ENCODE peak calls at places on chromosomes 6 and 20, in five cellular contexts. W is bronchial epithelial cell, D is MM.1S, X is prostate gland, A is PC-3. K is an unnamed sample. For H3K36me3, the result is how much of the 10 kb centered on the place peaks cover.

GRCh38 chr20:1912646-1913045 is 17.4 kb downstream of the SIRPA start:
- DNase-seq in W (no peak), D (no peak), X (no peak), A (no peak), K (no peak)

GRCh38 chr20:49591217-49591865 is 23.4 kb upstream of the PTGIS start:
- DNase-seq in W (no peak), D (no peak), X (no peak), A (peak), K (no peak)

GRCh38 chr20:59170406-59171349 is 7.1 kb downstream of the ZNF831 start:
- DNase-seq in W (no peak), D (no peak), X (no peak), A (no peak), K (peak)

GRCh38 chr20:21801193-21801592 is 95.7 kb downstream of the PAX1 start:
- DNase-seq in W (no peak), D (no peak), X (no peak), A (no peak), K (no peak)

GRCh38 chr6:81981812-81982211 is 229.3 kb upstream of the TENT5A start:
- DNase-seq in W (peak), D (peak), X (no peak), A (peak), K (no peak)

GRCh38 chr20:64217539-64217938 is 38.0 kb upstream of the PCMTD2 start:
- DNase-seq in W (no peak), D (no peak), X (no peak), A (no peak), K (no peak)

GRCh38 chr6:139473239-139473701 is 98.8 kb upstream of the CITED2 start:
- DNase-seq in W (no peak), D (no peak), X (no peak), A (no peak), K (no peak)

GRCh38 chr20:11389188-11389587 is 528.5 kb upstream of the BTBD3 start:
- DNase-seq in W (peak), D (no peak), X (no peak), A (peak), K (no peak)

GRCh38 chr6:73085362-73085975 is 139.8 kb downstream of the KHDC1L start:
- DNase-seq in W (no peak), D (no peak), X (no peak), A (no peak), K (no peak)

GRCh38 chr20:20549699-20550098 is 162.7 kb downstream of the RALGAPA2 start:
- DNase-seq in W (peak), D (no peak), X (no peak), A (peak), K (no peak)

GRCh38 chr6:11772109-11772830 is 6.3 kb downstream of the ADTRP start:
- DNase-seq in W (peak), D (no peak), X (peak), A (peak), K (no peak)

GRCh38 chr6:53322188-53323029 is 26.3 kb downstream of the ELOVL5 start:
- DNase-seq in W (peak), D (no peak), X (no peak), A (no peak), K (no peak)

GRCh38 chr20:21228511-21228910 is 74.6 kb upstream of the XRN2 start:
- DNase-seq in W (no peak), D (no peak), X (no peak), A (no peak), K (no peak)

GRCh38 chr6:134182528-134182927 is 130.1 kb upstream of the SLC2A12 start:
- DNase-seq in W (no peak), D (no peak), X (no peak), A (no peak), K (no peak)

GRCh38 chr6:34362909-34363713 is 29.4 kb downstream of the NUDT3 start:
- DNase-seq in W (no peak), D (no peak), X (no peak), A (no peak), K (no peak)

GRCh38 chr6:105981002-105981887 is 104.9 kb upstream of the PRDM1 start:
- DNase-seq in W (no peak), D (peak), X (no peak), A (no peak), K (peak)

GRCh38 chr6:148501178-148501590 is 158.5 kb downstream of the SASH1 start:
- DNase-seq in W (peak), D (no peak), X (no peak), A (peak), K (peak)

GRCh38 chr6:129312865-129313264 is 397.1 kb downstream of the ARHGAP18 start:
- DNase-seq in W (peak), D (no peak), X (no peak), A (peak), K (no peak)

GRCh38 chr6:4805553-4806307 is 29.5 kb downstream of the CDYL start:
- DNase-seq in W (peak), D (no peak), X (peak), A (peak), K (peak)

GRCh38 chr6:46808806-46809205 is 15.6 kb downstream of the MEP1A start:
- DNase-seq in W (no peak), D (no peak), X (no peak), A (no peak), K (no peak)

GRCh38 chr20:44701889-44702288 is 13.3 kb upstream of the CCN5 start:
- DNase-seq in W (no peak), D (no peak), X (no peak), A (no peak), K (no peak)

GRCh38 chr6:165805604-165806003 is 142.6 kb upstream of the PDE10A start:
- DNase-seq in W (no peak), D (no peak), X (no peak), A (no peak), K (no peak)

GRCh38 chr6:119568580-119568979 is 219.0 kb upstream of the MAN1A1 start:
- DNase-seq in W (no peak), D (no peak), X (no peak), A (no peak), K (no peak)

GRCh38 chr20:2005359-2005758 is 11.5 kb upstream of the PDYN start:
- DNase-seq in W (peak), D (no peak), X (no peak), A (peak), K (no peak)

GRCh38 chr6:129660346-129660676 is 49.7 kb downstream of the ARHGAP18 start:
- DNase-seq in W (no peak), D (no peak), X (no peak), A (no peak), K (no peak)

GRCh38 chr20:36542019-36542488 is 735 bp downstream of the MYL9 start:
- DNase-seq in W (peak), D (no peak), X (no peak), A (peak), K (peak)

GRCh38 chr20:58942549-58942948 is 38.5 kb upstream of the NELFCD start:
- DNase-seq in W (no peak), D (no peak), X (no peak), A (peak), K (no peak)

GRCh38 chr6:121881974-121882667 is 446.7 kb downstream of the GJA1 start:
- DNase-seq in W (no peak), D (no peak), X (no peak), A (peak), K (no peak)

DNA sequence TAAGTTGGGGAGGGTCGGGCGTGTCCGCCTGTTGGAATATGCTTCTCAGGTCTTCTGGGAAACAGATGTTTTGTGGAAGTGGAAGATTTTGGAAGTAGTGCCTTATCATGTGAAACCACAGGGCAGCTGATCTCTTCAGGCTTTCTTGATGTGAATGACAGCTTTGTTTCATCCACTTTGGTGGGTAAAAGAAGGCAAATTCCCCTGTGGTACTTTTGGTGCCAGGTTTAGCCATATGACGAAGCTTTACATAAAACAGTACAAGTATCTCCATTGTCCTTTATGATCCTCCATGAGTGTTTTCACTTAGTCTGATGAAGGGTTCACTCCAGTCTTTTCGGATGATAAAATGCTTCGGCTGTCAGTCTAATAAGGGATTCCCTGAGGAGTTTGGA is 4.6 kb downstream of the IRF4 start:
- DNase-seq in W (no peak), D (no peak), X (no peak), A (no peak), K (no peak)
- H3K36me3 ChIP-seq in W (under half), D (under half), X (under half), A (under half), K (under half)

GRCh38 chr20:34111057-34111711 is 859 bp downstream of the EIF2S2 start:
- DNase-seq in W (peak), D (peak), X (no peak), A (peak), K (peak)

GRCh38 chr20:34111712-34112599 is at the start of gene EIF2S2:
- DNase-seq in W (peak), D (peak), X (peak), A (peak), K (peak)

GRCh38 chr20:34115232-34115631 is 3.2 kb upstream of the EIF2S2 start:
- DNase-seq in W (no peak), D (no peak), X (no peak), A (no peak), K (no peak)

GRCh38 chr20:34112600-34113061 is 588 bp upstream of the EIF2S2 start:
- DNase-seq in W (peak), D (peak), X (peak), A (no peak), K (peak)

GRCh38 chr20:34114809-34115208 is 2.8 kb upstream of the EIF2S2 start:
- DNase-seq in W (no peak), D (no peak), X (no peak), A (no peak), K (no peak)
- TF ChIP-seq CTCF in W (no peak), D (no peak), X (no peak), A (no peak), K (no peak)

DNA sequence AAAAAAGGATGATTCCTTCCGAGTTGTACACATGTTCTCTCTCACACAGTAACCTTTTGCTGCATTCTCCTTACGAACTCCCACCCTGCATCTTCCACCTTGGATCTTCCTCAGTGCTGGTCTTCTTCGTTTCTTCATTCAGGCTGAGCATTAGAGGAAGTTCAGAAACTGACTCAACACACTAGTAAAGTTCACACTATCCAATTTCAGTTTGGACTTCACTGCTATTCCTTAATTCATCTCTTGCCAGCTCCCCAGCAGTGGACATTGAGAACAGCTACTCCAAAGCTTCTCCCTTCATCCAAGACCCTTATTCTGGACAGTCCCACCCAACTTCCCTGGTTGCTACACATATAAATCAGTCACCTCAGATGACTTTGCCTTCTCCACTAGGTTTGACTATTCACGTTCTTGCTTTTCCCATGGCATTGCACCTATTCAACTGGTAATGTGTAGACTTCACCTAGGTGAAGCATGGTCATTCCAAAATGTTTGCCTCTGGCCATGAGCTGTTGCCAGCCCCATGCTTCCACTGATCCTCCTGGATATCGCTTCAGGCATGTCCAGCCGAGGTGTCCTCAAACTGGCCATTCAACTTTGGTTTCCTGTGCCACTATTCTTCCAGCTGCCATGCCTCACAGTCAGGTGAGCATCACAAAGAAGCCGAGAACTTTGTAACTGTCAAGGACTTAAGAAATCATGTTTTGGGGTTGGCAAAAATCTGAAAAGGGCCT is 103.9 kb upstream of the EMILIN3 start:
- DNase-seq in W (no peak), D (no peak), X (no peak), A (no peak), K (no peak)
- H3K36me3 ChIP-seq in W (under half), D (under half), X (under half), A (under half), K (under half)

DNA sequence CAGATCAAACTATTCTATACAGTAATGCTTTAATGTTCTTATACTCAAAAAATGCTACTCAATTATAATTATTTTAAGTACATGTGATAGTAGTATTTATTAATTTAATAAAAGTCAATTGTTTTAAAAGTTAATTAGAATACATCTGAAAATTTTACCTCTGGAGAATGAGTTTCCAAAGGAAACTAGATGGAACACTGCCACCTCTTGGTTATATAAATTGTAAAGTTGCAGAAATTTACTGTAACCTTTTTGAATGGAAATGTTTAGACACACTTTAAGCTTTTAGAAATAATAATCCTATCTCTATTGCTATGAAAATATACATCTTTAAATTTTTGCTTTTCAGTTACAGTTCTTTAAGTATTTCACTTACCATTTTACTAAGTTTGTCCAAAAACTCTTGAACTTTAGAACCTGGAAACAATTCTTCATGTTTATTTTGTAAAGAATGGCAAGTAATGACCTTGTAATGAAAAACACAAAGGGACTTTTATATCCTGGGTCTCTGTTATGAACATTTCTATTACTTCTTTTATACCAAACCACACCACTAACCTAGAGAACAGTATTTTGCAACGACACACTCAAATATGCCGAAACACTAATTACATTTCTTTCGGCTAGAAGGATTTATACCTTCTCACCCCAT is 10.9 kb upstream of the BMP5 start:
- DNase-seq in W (peak), D (peak), X (no peak), A (peak), K (no peak)
- TF ChIP-seq CTCF in W (peak), D (peak), X (peak), A (peak), K (peak)

GRCh38 chr6:170545405-170545804 is 7.7 kb downstream of the PSMB1 start:
- DNase-seq in W (no peak), D (no peak), X (no peak), A (no peak), K (no peak)
- H3K36me3 ChIP-seq in W (under half), D (under half), X (under half), A (half or more), K (under half)

GRCh38 chr20:52312131-52312729 is 120.7 kb upstream of the ZFP64 start:
- DNase-seq in W (peak), D (peak), X (peak), A (peak), K (peak)

GRCh38 chr20:52311209-52311794 is 119.7 kb upstream of the ZFP64 start:
- DNase-seq in W (no peak), D (no peak), X (no peak), A (no peak), K (no peak)

GRCh38 chr20:52318601-52319000 is 127.0 kb upstream of the ZFP64 start:
- DNase-seq in W (no peak), D (no peak), X (no peak), A (no peak), K (no peak)

GRCh38 chr20:52313335-52313963 is 121.9 kb upstream of the ZFP64 start:
- DNase-seq in W (peak), D (no peak), X (no peak), A (peak), K (no peak)
- TF ChIP-seq CTCF in W (peak), D (no peak), X (peak), A (peak), K (no peak)

GRCh38 chr6:32581275-32582095 is 8.2 kb downstream of the HLA-DRB1 start:
- DNase-seq in W (peak), D (no peak), X (no peak), A (no peak), K (no peak)
- H3K36me3 ChIP-seq in W (under half), D (under half), X (under half), A (under half), K (under half)

GRCh38 chr6:168050861-168051586 is 28.0 kb downstream of the FRMD1 start:
- DNase-seq in W (no peak), D (no peak), X (no peak), A (no peak), K (no peak)
- TF ChIP-seq CTCF in W (no peak), D (no peak), X (no peak), A (no peak), K (no peak)

GRCh38 chr20:25273046-25273445 is 25.2 kb downstream of the PYGB start:
- DNase-seq in W (no peak), D (no peak), X (no peak), A (no peak), K (no peak)
- H3K36me3 ChIP-seq in W (half or more), D (under half), X (under half), A (half or more), K (under half)

DNA sequence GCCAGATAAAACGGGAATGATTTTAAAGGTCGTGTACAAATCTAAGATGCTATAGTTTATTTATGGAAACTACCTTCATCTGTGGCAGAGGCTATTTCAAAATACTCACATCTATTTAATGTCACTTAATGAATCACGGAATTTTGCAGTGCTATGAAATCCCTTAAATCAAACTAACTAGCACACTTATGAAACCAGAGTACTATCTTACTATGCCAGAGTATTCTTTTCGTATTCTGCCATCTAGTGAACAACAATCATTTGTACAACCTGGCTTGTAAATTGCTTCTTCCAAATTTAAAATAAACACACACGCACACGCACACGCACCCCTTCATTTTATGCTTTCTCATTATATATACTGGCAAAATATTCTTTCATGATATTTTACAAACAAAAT is 78.0 kb upstream of the BMP5 start:
- DNase-seq in W (peak), D (no peak), X (no peak), A (peak), K (no peak)
- TF ChIP-seq CTCF in W (peak), D (peak), X (peak), A (peak), K (no peak)